ENCODE peak calls at places on chromosomes 1 and 21, in four cellular contexts. One of them, this sample, is unnamed.

GRCh38 chr1:79912813-79913212 is 906.3 kb upstream of the ADGRL4 start:
- DNase-seq in activated CD4-positive, alpha-beta T cell treated with anti-CD3 and anti-CD28 coated beads, Interleukin-2, amount 10 ng/mL, durations not matched to agents 7 days and 5 days: no peak
- DNase-seq in stimulated activated CD4-positive, alpha-beta T cell treated with anti-CD3 and anti-CD28 coated beads, TNF-alpha, amount 100 ng/mL, for 1 hour: no peak
- DNase-seq in lower leg skin: no peak
- DNase-seq in this sample: no peak

GRCh38 chr21:46065215-46065992 is 32.5 kb upstream of the COL6A2 start:
- DNase-seq in activated CD4-positive, alpha-beta T cell treated with anti-CD3 and anti-CD28 coated beads, Interleukin-2, amount 10 ng/mL, durations not matched to agents 7 days and 5 days: no peak
- DNase-seq in stimulated activated CD4-positive, alpha-beta T cell treated with anti-CD3 and anti-CD28 coated beads, TNF-alpha, amount 100 ng/mL, for 1 hour: no peak
- DNase-seq in lower leg skin: peak; percentile 94
- DNase-seq in this sample: peak; percentile 80

GRCh38 chr1:94919241-94920030 is 7.5 kb downstream of the CNN3 start:
- DNase-seq in activated CD4-positive, alpha-beta T cell treated with anti-CD3 and anti-CD28 coated beads, Interleukin-2, amount 10 ng/mL, durations not matched to agents 7 days and 5 days: no peak
- DNase-seq in stimulated activated CD4-positive, alpha-beta T cell treated with anti-CD3 and anti-CD28 coated beads, TNF-alpha, amount 100 ng/mL, for 1 hour: no peak
- DNase-seq in lower leg skin: no peak
- DNase-seq in this sample: no peak

GRCh38 chr21:42465008-42465878 is 30.8 kb downstream of the RSPH1 start:
- DNase-seq in activated CD4-positive, alpha-beta T cell treated with anti-CD3 and anti-CD28 coated beads, Interleukin-2, amount 10 ng/mL, durations not matched to agents 7 days and 5 days: no peak
- DNase-seq in stimulated activated CD4-positive, alpha-beta T cell treated with anti-CD3 and anti-CD28 coated beads, TNF-alpha, amount 100 ng/mL, for 1 hour: no peak
- DNase-seq in lower leg skin: peak; percentile 54
- DNase-seq in this sample: no peak

GRCh38 chr1:243269461-243269801 is 13.6 kb downstream of the SDCCAG8 start:
- DNase-seq in activated CD4-positive, alpha-beta T cell treated with anti-CD3 and anti-CD28 coated beads, Interleukin-2, amount 10 ng/mL, durations not matched to agents 7 days and 5 days: no peak
- DNase-seq in stimulated activated CD4-positive, alpha-beta T cell treated with anti-CD3 and anti-CD28 coated beads, TNF-alpha, amount 100 ng/mL, for 1 hour: no peak
- DNase-seq in lower leg skin: no peak
- DNase-seq in this sample: no peak

GRCh38 chr1:12161324-12161661 is 5.5 kb upstream of the TNFRSF1B start:
- DNase-seq in activated CD4-positive, alpha-beta T cell treated with anti-CD3 and anti-CD28 coated beads, Interleukin-2, amount 10 ng/mL, durations not matched to agents 7 days and 5 days: no peak
- DNase-seq in stimulated activated CD4-positive, alpha-beta T cell treated with anti-CD3 and anti-CD28 coated beads, TNF-alpha, amount 100 ng/mL, for 1 hour: no peak
- DNase-seq in lower leg skin: no peak
- DNase-seq in this sample: no peak

GRCh38 chr1:34425785-34426184 is 249.1 kb downstream of the C1orf94 start:
- DNase-seq in activated CD4-positive, alpha-beta T cell treated with anti-CD3 and anti-CD28 coated beads, Interleukin-2, amount 10 ng/mL, durations not matched to agents 7 days and 5 days: no peak
- DNase-seq in stimulated activated CD4-positive, alpha-beta T cell treated with anti-CD3 and anti-CD28 coated beads, TNF-alpha, amount 100 ng/mL, for 1 hour: no peak
- DNase-seq in lower leg skin: no peak
- DNase-seq in this sample: no peak

GRCh38 chr1:117639741-117640140 is 33.9 kb downstream of the TENT5C start:
- DNase-seq in activated CD4-positive, alpha-beta T cell treated with anti-CD3 and anti-CD28 coated beads, Interleukin-2, amount 10 ng/mL, durations not matched to agents 7 days and 5 days: no peak
- DNase-seq in stimulated activated CD4-positive, alpha-beta T cell treated with anti-CD3 and anti-CD28 coated beads, TNF-alpha, amount 100 ng/mL, for 1 hour: no peak
- DNase-seq in lower leg skin: peak; percentile 72
- DNase-seq in this sample: no peak

GRCh38 chr21:29301703-29302102 is 3.0 kb downstream of the BACH1 start:
- DNase-seq in activated CD4-positive, alpha-beta T cell treated with anti-CD3 and anti-CD28 coated beads, Interleukin-2, amount 10 ng/mL, durations not matched to agents 7 days and 5 days: no peak
- DNase-seq in stimulated activated CD4-positive, alpha-beta T cell treated with anti-CD3 and anti-CD28 coated beads, TNF-alpha, amount 100 ng/mL, for 1 hour: no peak
- DNase-seq in lower leg skin: no peak
- DNase-seq in this sample: no peak

GRCh38 chr1:31412732-31413404 is at the start of gene SERINC2:
- DNase-seq in activated CD4-positive, alpha-beta T cell treated with anti-CD3 and anti-CD28 coated beads, Interleukin-2, amount 10 ng/mL, durations not matched to agents 7 days and 5 days: peak; percentile 31
- DNase-seq in stimulated activated CD4-positive, alpha-beta T cell treated with anti-CD3 and anti-CD28 coated beads, TNF-alpha, amount 100 ng/mL, for 1 hour: no peak
- DNase-seq in lower leg skin: no peak
- DNase-seq in this sample: peak; percentile 72

GRCh38 chr1:160083968-160084770 is 2.8 kb downstream of the KCNJ9 start:
- DNase-seq in activated CD4-positive, alpha-beta T cell treated with anti-CD3 and anti-CD28 coated beads, Interleukin-2, amount 10 ng/mL, durations not matched to agents 7 days and 5 days: peak; percentile 77
- DNase-seq in stimulated activated CD4-positive, alpha-beta T cell treated with anti-CD3 and anti-CD28 coated beads, TNF-alpha, amount 100 ng/mL, for 1 hour: peak; percentile 47
- DNase-seq in lower leg skin: no peak
- DNase-seq in this sample: peak; percentile 92

GRCh38 chr1:53560572-53561487 is 101.6 kb downstream of the DMRTB1 start:
- DNase-seq in activated CD4-positive, alpha-beta T cell treated with anti-CD3 and anti-CD28 coated beads, Interleukin-2, amount 10 ng/mL, durations not matched to agents 7 days and 5 days: no peak
- DNase-seq in stimulated activated CD4-positive, alpha-beta T cell treated with anti-CD3 and anti-CD28 coated beads, TNF-alpha, amount 100 ng/mL, for 1 hour: no peak
- DNase-seq in lower leg skin: peak; percentile 76
- DNase-seq in this sample: no peak

GRCh38 chr21:46126321-46127238 is 28.7 kb downstream of the COL6A2 start:
- DNase-seq in activated CD4-positive, alpha-beta T cell treated with anti-CD3 and anti-CD28 coated beads, Interleukin-2, amount 10 ng/mL, durations not matched to agents 7 days and 5 days: no peak
- DNase-seq in stimulated activated CD4-positive, alpha-beta T cell treated with anti-CD3 and anti-CD28 coated beads, TNF-alpha, amount 100 ng/mL, for 1 hour: no peak
- DNase-seq in lower leg skin: peak; percentile 86
- DNase-seq in this sample: no peak

GRCh38 chr1:73803380-73803779 is 394.6 kb downstream of the LRRIQ3 start:
- DNase-seq in activated CD4-positive, alpha-beta T cell treated with anti-CD3 and anti-CD28 coated beads, Interleukin-2, amount 10 ng/mL, durations not matched to agents 7 days and 5 days: no peak
- DNase-seq in stimulated activated CD4-positive, alpha-beta T cell treated with anti-CD3 and anti-CD28 coated beads, TNF-alpha, amount 100 ng/mL, for 1 hour: no peak
- DNase-seq in lower leg skin: no peak
- DNase-seq in this sample: no peak

GRCh38 chr21:38790038-38790437 is 15.7 kb upstream of the ETS2 start:
- DNase-seq in activated CD4-positive, alpha-beta T cell treated with anti-CD3 and anti-CD28 coated beads, Interleukin-2, amount 10 ng/mL, durations not matched to agents 7 days and 5 days: no peak
- DNase-seq in stimulated activated CD4-positive, alpha-beta T cell treated with anti-CD3 and anti-CD28 coated beads, TNF-alpha, amount 100 ng/mL, for 1 hour: no peak
- DNase-seq in lower leg skin: no peak
- DNase-seq in this sample: no peak

This sample was measured in left kidney.